ENCODE peak calls at places on chromosomes 13 and 19, in seven cellular contexts. One of them, this sample, is unnamed.

GRCh38 chr19:14102102-14102696 is 11.6 kb upstream of the SAMD1 start:
- DNase-seq in astrocyte of the cerebellum: no peak
- DNase-seq in hepatic stellate cell: no peak
- DNase-seq in body of pancreas: no peak
- DNase-seq in fibroblast of lung: no peak
- DNase-seq in omental fat pad: no peak
- DNase-seq in head of caudate nucleus: no peak
- DNase-seq in this sample: no peak

GRCh38 chr19:19566306-19566705 is 28.2 kb downstream of the CILP2 start:
- DNase-seq in head of caudate nucleus: no peak
- DNase-seq in fibroblast of lung: peak; percentile 42
- DNase-seq in omental fat pad: no peak
- DNase-seq in astrocyte of the cerebellum: no peak
- DNase-seq in hepatic stellate cell: peak; percentile 78
- DNase-seq in body of pancreas: no peak
- DNase-seq in this sample: no peak

GRCh38 chr19:3979289-3979673 is 6.0 kb downstream of the EEF2 start:
- DNase-seq in hepatic stellate cell: no peak
- DNase-seq in astrocyte of the cerebellum: no peak
- DNase-seq in body of pancreas: no peak
- DNase-seq in omental fat pad: no peak
- DNase-seq in fibroblast of lung: no peak
- DNase-seq in head of caudate nucleus: no peak
- DNase-seq in this sample: no peak

GRCh38 chr13:33176526-33176925 is 109.0 kb downstream of the STARD13 start:
- DNase-seq in omental fat pad: no peak
- DNase-seq in astrocyte of the cerebellum: no peak
- DNase-seq in fibroblast of lung: peak; percentile 42
- DNase-seq in hepatic stellate cell: no peak
- DNase-seq in body of pancreas: no peak
- DNase-seq in head of caudate nucleus: no peak
- DNase-seq in this sample: no peak

GRCh38 chr13:110561335-110562033 is at the start of gene RAB20:
- DNase-seq in omental fat pad: peak; percentile 48
- DNase-seq in astrocyte of the cerebellum: peak; percentile 38
- DNase-seq in fibroblast of lung: peak; percentile 86
- DNase-seq in hepatic stellate cell: peak; percentile 85
- DNase-seq in body of pancreas: peak; percentile 91
- DNase-seq in head of caudate nucleus: peak; percentile 73
- DNase-seq in this sample: peak; percentile 68

GRCh38 chr19:39166571-39167391 is 30.0 kb upstream of the NCCRP1 start:
- DNase-seq in hepatic stellate cell: no peak
- DNase-seq in astrocyte of the cerebellum: no peak
- DNase-seq in head of caudate nucleus: no peak
- DNase-seq in fibroblast of lung: peak; percentile 21
- DNase-seq in omental fat pad: no peak
- DNase-seq in body of pancreas: peak; percentile 88
- DNase-seq in this sample: peak; percentile 21

GRCh38 chr19:47681388-47681787 is 31.8 kb upstream of the EHD2 start:
- DNase-seq in astrocyte of the cerebellum: no peak
- DNase-seq in hepatic stellate cell: no peak
- DNase-seq in head of caudate nucleus: no peak
- DNase-seq in fibroblast of lung: no peak
- DNase-seq in omental fat pad: no peak
- DNase-seq in body of pancreas: no peak
- DNase-seq in this sample: no peak

GRCh38 chr19:663682-664117 is 686 bp upstream of the RNF126 start:
- DNase-seq in omental fat pad: no peak
- DNase-seq in astrocyte of the cerebellum: no peak
- DNase-seq in fibroblast of lung: no peak
- DNase-seq in head of caudate nucleus: no peak
- DNase-seq in hepatic stellate cell: peak; percentile 60
- DNase-seq in body of pancreas: no peak
- DNase-seq in this sample: no peak

GRCh38 chr19:29965529-29965928 is 23.5 kb downstream of the URI1 start:
- DNase-seq in hepatic stellate cell: no peak
- DNase-seq in fibroblast of lung: peak; percentile 40
- DNase-seq in omental fat pad: no peak
- DNase-seq in body of pancreas: no peak
- DNase-seq in head of caudate nucleus: no peak
- DNase-seq in astrocyte of the cerebellum: no peak
- DNase-seq in this sample: no peak

GRCh38 chr13:74037762-74038161 is 96.4 kb downstream of the KLF12 start:
- DNase-seq in hepatic stellate cell: no peak
- DNase-seq in fibroblast of lung: no peak
- DNase-seq in body of pancreas: no peak
- DNase-seq in omental fat pad: no peak
- DNase-seq in astrocyte of the cerebellum: no peak
- DNase-seq in head of caudate nucleus: no peak
- DNase-seq in this sample: no peak

GRCh38 chr13:36998624-36999041 is 507 bp downstream of the ALG5 start:
- DNase-seq in astrocyte of the cerebellum: no peak
- DNase-seq in body of pancreas: peak; percentile 24
- DNase-seq in head of caudate nucleus: peak; percentile 31
- DNase-seq in hepatic stellate cell: no peak
- DNase-seq in fibroblast of lung: no peak
- DNase-seq in omental fat pad: no peak
- DNase-seq in this sample: peak; percentile 17

GRCh38 chr13:110274687-110275086 is 32.3 kb downstream of the COL4A1 start:
- DNase-seq in hepatic stellate cell: no peak
- DNase-seq in astrocyte of the cerebellum: no peak
- DNase-seq in body of pancreas: no peak
- DNase-seq in head of caudate nucleus: no peak
- DNase-seq in fibroblast of lung: no peak
- DNase-seq in omental fat pad: no peak
- DNase-seq in this sample: no peak

GRCh38 chr19:41930322-41930722 is 2.1 kb upstream of the ERFL start:
- DNase-seq in head of caudate nucleus: no peak
- DNase-seq in hepatic stellate cell: no peak
- DNase-seq in fibroblast of lung: no peak
- DNase-seq in body of pancreas: no peak
- DNase-seq in astrocyte of the cerebellum: no peak
- DNase-seq in omental fat pad: no peak
- DNase-seq in this sample: no peak

GRCh38 chr19:15297416-15298224 is 34.7 kb downstream of the BRD4 start:
- DNase-seq in body of pancreas: peak; percentile 25
- DNase-seq in head of caudate nucleus: no peak
- DNase-seq in fibroblast of lung: peak; percentile 86
- DNase-seq in omental fat pad: no peak
- DNase-seq in astrocyte of the cerebellum: no peak
- DNase-seq in hepatic stellate cell: no peak
- DNase-seq in this sample: peak; percentile 38

GRCh38 chr19:5445667-5446066 is 9.6 kb upstream of the ZNRF4 start:
- DNase-seq in body of pancreas: no peak
- DNase-seq in omental fat pad: no peak
- DNase-seq in fibroblast of lung: no peak
- DNase-seq in astrocyte of the cerebellum: no peak
- DNase-seq in hepatic stellate cell: no peak
- DNase-seq in head of caudate nucleus: peak; percentile 54
- DNase-seq in this sample: peak; percentile 14

GRCh38 chr13:101109005-101109404 is 307.3 kb downstream of the NALCN start:
- DNase-seq in astrocyte of the cerebellum: no peak
- DNase-seq in fibroblast of lung: no peak
- DNase-seq in head of caudate nucleus: no peak
- DNase-seq in omental fat pad: no peak
- DNase-seq in body of pancreas: no peak
- DNase-seq in hepatic stellate cell: no peak
- DNase-seq in this sample: no peak

GRCh38 chr19:20079487-20079886 is 1.7 kb downstream of the ZNF90 start:
- DNase-seq in omental fat pad: no peak
- DNase-seq in body of pancreas: no peak
- DNase-seq in fibroblast of lung: peak; percentile 40
- DNase-seq in astrocyte of the cerebellum: no peak
- DNase-seq in head of caudate nucleus: no peak
- DNase-seq in hepatic stellate cell: no peak
- DNase-seq in this sample: no peak

GRCh38 chr19:52533901-52534300 is 6.4 kb downstream of the ZNF808 start:
- DNase-seq in fibroblast of lung: no peak
- DNase-seq in head of caudate nucleus: no peak
- DNase-seq in omental fat pad: no peak
- DNase-seq in body of pancreas: no peak
- DNase-seq in astrocyte of the cerebellum: no peak
- DNase-seq in hepatic stellate cell: no peak
- DNase-seq in this sample: peak; percentile 60

GRCh38 chr13:110628952-110629701 is 13.8 kb downstream of the NAXD start:
- DNase-seq in body of pancreas: peak; percentile 24
- DNase-seq in head of caudate nucleus: no peak
- DNase-seq in omental fat pad: no peak
- DNase-seq in astrocyte of the cerebellum: no peak
- DNase-seq in fibroblast of lung: no peak
- DNase-seq in hepatic stellate cell: no peak
- DNase-seq in this sample: no peak

GRCh38 chr19:35468637-35469036 is 20.6 kb downstream of the FFAR2 start:
- DNase-seq in fibroblast of lung: peak; percentile 34
- DNase-seq in head of caudate nucleus: peak; percentile 61
- DNase-seq in astrocyte of the cerebellum: no peak
- DNase-seq in hepatic stellate cell: peak; percentile 32
- DNase-seq in omental fat pad: no peak
- DNase-seq in body of pancreas: peak; percentile 77
- DNase-seq in this sample: peak; percentile 12

GRCh38 chr19:42468273-42468796 is 25.6 kb upstream of the CXCL17 start:
- DNase-seq in fibroblast of lung: peak; percentile 57
- DNase-seq in head of caudate nucleus: no peak
- DNase-seq in hepatic stellate cell: peak; percentile 83
- DNase-seq in astrocyte of the cerebellum: no peak
- DNase-seq in omental fat pad: no peak
- DNase-seq in body of pancreas: no peak
- DNase-seq in this sample: peak; percentile 91

GRCh38 chr13:41835871-41836270 is 125.0 kb downstream of the VWA8 start:
- DNase-seq in body of pancreas: no peak
- DNase-seq in omental fat pad: no peak
- DNase-seq in head of caudate nucleus: no peak
- DNase-seq in fibroblast of lung: peak; percentile 63
- DNase-seq in hepatic stellate cell: no peak
- DNase-seq in astrocyte of the cerebellum: no peak
- DNase-seq in this sample: no peak

GRCh38 chr19:29854033-29854432 is 42.2 kb downstream of the CCNE1 start:
- DNase-seq in astrocyte of the cerebellum: no peak
- DNase-seq in hepatic stellate cell: no peak
- DNase-seq in fibroblast of lung: no peak
- DNase-seq in head of caudate nucleus: no peak
- DNase-seq in body of pancreas: no peak
- DNase-seq in omental fat pad: no peak
- DNase-seq in this sample: no peak

GRCh38 chr13:78589206-78589605 is 14.1 kb downstream of the POU4F1 start:
- DNase-seq in hepatic stellate cell: no peak
- DNase-seq in fibroblast of lung: peak; percentile 28
- DNase-seq in head of caudate nucleus: no peak
- DNase-seq in astrocyte of the cerebellum: no peak
- DNase-seq in omental fat pad: no peak
- DNase-seq in body of pancreas: no peak
- DNase-seq in this sample: peak; percentile 67

GRCh38 chr13:63041640-63042414 is 1626.2 kb upstream of the PCDH20 start:
- DNase-seq in astrocyte of the cerebellum: no peak
- DNase-seq in hepatic stellate cell: no peak
- DNase-seq in head of caudate nucleus: no peak
- DNase-seq in body of pancreas: no peak
- DNase-seq in fibroblast of lung: peak; percentile 62
- DNase-seq in omental fat pad: no peak
- DNase-seq in this sample: no peak

GRCh38 chr13:97242755-97243497 is 20.8 kb downstream of the MBNL2 start:
- DNase-seq in fibroblast of lung: no peak
- DNase-seq in omental fat pad: no peak
- DNase-seq in astrocyte of the cerebellum: no peak
- DNase-seq in hepatic stellate cell: no peak
- DNase-seq in head of caudate nucleus: peak; percentile 94
- DNase-seq in body of pancreas: no peak
- DNase-seq in this sample: no peak

GRCh38 chr19:45824041-45824471 is 8.9 kb upstream of the RSPH6A start:
- DNase-seq in hepatic stellate cell: no peak
- DNase-seq in fibroblast of lung: no peak
- DNase-seq in astrocyte of the cerebellum: no peak
- DNase-seq in omental fat pad: no peak
- DNase-seq in body of pancreas: peak; percentile 52
- DNase-seq in head of caudate nucleus: peak; percentile 72
- DNase-seq in this sample: peak; percentile 58

GRCh38 chr13:73039201-73040108 is 19.4 kb upstream of the KLF5 start:
- DNase-seq in astrocyte of the cerebellum: no peak
- DNase-seq in fibroblast of lung: no peak
- DNase-seq in omental fat pad: no peak
- DNase-seq in hepatic stellate cell: no peak
- DNase-seq in head of caudate nucleus: peak; percentile 35
- DNase-seq in body of pancreas: no peak
- DNase-seq in this sample: no peak

GRCh38 chr13:110187501-110188161 is 119.3 kb downstream of the COL4A1 start:
- DNase-seq in body of pancreas: peak; percentile 72
- DNase-seq in fibroblast of lung: peak; percentile 71
- DNase-seq in head of caudate nucleus: no peak
- DNase-seq in hepatic stellate cell: peak; percentile 68
- DNase-seq in astrocyte of the cerebellum: peak; percentile 42
- DNase-seq in omental fat pad: peak; percentile 57
- DNase-seq in this sample: peak; percentile 85

GRCh38 chr13:111216166-111216960 is 101.3 kb downstream of the ARHGEF7 start:
- DNase-seq in astrocyte of the cerebellum: peak; percentile 19
- DNase-seq in head of caudate nucleus: peak; percentile 56
- DNase-seq in fibroblast of lung: peak; percentile 55
- DNase-seq in omental fat pad: no peak
- DNase-seq in body of pancreas: no peak
- DNase-seq in hepatic stellate cell: no peak
- DNase-seq in this sample: peak; percentile 55

GRCh38 chr19:54616840-54617560 is 13.3 kb upstream of the LILRB1 start:
- DNase-seq in body of pancreas: no peak
- DNase-seq in omental fat pad: no peak
- DNase-seq in hepatic stellate cell: no peak
- DNase-seq in fibroblast of lung: no peak
- DNase-seq in astrocyte of the cerebellum: no peak
- DNase-seq in head of caudate nucleus: no peak
- DNase-seq in this sample: no peak

GRCh38 chr19:43759515-43759914 is 4.8 kb upstream of the SMG9 start:
- DNase-seq in astrocyte of the cerebellum: no peak
- DNase-seq in hepatic stellate cell: no peak
- DNase-seq in body of pancreas: no peak
- DNase-seq in omental fat pad: no peak
- DNase-seq in fibroblast of lung: peak; percentile 49
- DNase-seq in head of caudate nucleus: no peak
- DNase-seq in this sample: peak; percentile 43

GRCh38 chr13:45472171-45472705 is 7.5 kb downstream of the COG3 start:
- DNase-seq in hepatic stellate cell: no peak
- DNase-seq in head of caudate nucleus: no peak
- DNase-seq in fibroblast of lung: peak; percentile 50
- DNase-seq in body of pancreas: no peak
- DNase-seq in omental fat pad: no peak
- DNase-seq in astrocyte of the cerebellum: no peak
- DNase-seq in this sample: peak; percentile 43

GRCh38 chr19:21484631-21485030 is 20.8 kb upstream of the ZNF429 start:
- DNase-seq in hepatic stellate cell: no peak
- DNase-seq in head of caudate nucleus: no peak
- DNase-seq in omental fat pad: no peak
- DNase-seq in body of pancreas: no peak
- DNase-seq in fibroblast of lung: no peak
- DNase-seq in astrocyte of the cerebellum: no peak
- DNase-seq in this sample: no peak

GRCh38 chr19:19542507-19542906 is 4.4 kb downstream of the CILP2 start:
- DNase-seq in fibroblast of lung: no peak
- DNase-seq in hepatic stellate cell: no peak
- DNase-seq in omental fat pad: no peak
- DNase-seq in astrocyte of the cerebellum: no peak
- DNase-seq in head of caudate nucleus: no peak
- DNase-seq in body of pancreas: no peak
- DNase-seq in this sample: no peak

GRCh38 chr13:110391273-110391672 is 84.2 kb downstream of the COL4A2 start:
- DNase-seq in fibroblast of lung: peak; percentile 52
- DNase-seq in astrocyte of the cerebellum: no peak
- DNase-seq in hepatic stellate cell: no peak
- DNase-seq in omental fat pad: no peak
- DNase-seq in head of caudate nucleus: no peak
- DNase-seq in body of pancreas: no peak
- DNase-seq in this sample: no peak

GRCh38 chr19:50819636-50820035 is 4.0 kb downstream of the KLK1 start:
- DNase-seq in fibroblast of lung: no peak
- DNase-seq in head of caudate nucleus: no peak
- DNase-seq in hepatic stellate cell: no peak
- DNase-seq in astrocyte of the cerebellum: no peak
- DNase-seq in body of pancreas: no peak
- DNase-seq in omental fat pad: no peak
- DNase-seq in this sample: no peak

This sample was measured in myocyte.